ENCODE peak calls at places on chromosomes 12 and 14, in six cellular contexts. One of them, this sample, is unnamed.
A peak's percentile ranks its signal among the peaks of the same experiment; 100 is the strongest.

GRCh38 chr12:9509464-9510166 is 98.1 kb downstream of the KLRB1 start:
- DNase-seq in A549: no peak
- DNase-seq in GM12878: no peak
- DNase-seq in endothelial cell of umbilical vein: no peak
- DNase-seq in HepG2: no peak
- DNase-seq in K562: no peak
- DNase-seq in this sample: no peak

GRCh38 chr14:24960816-24961215 is 89.1 kb downstream of the STXBP6 start:
- DNase-seq in A549: no peak
- DNase-seq in HepG2: no peak
- DNase-seq in K562: no peak
- DNase-seq in GM12878: no peak
- DNase-seq in endothelial cell of umbilical vein: no peak
- DNase-seq in this sample: no peak

GRCh38 chr12:176321-177181 is 37.4 kb downstream of the SLC6A12 start:
- DNase-seq in endothelial cell of umbilical vein: no peak
- DNase-seq in K562: no peak
- DNase-seq in A549: peak; percentile 36
- DNase-seq in HepG2: peak; percentile 61
- DNase-seq in GM12878: no peak
- DNase-seq in this sample: peak; percentile 35

GRCh38 chr14:69355955-69356321 is 42.2 kb downstream of the ERH start:
- DNase-seq in A549: no peak
- DNase-seq in K562: no peak
- DNase-seq in GM12878: no peak
- DNase-seq in endothelial cell of umbilical vein: no peak
- DNase-seq in HepG2: no peak
- DNase-seq in this sample: no peak

GRCh38 chr12:63845726-63846125 is 1.2 kb downstream of the SRGAP1 start:
- DNase-seq in endothelial cell of umbilical vein: peak; percentile 56
- DNase-seq in GM12878: no peak
- DNase-seq in HepG2: peak; percentile 88
- DNase-seq in K562: no peak
- DNase-seq in A549: peak; percentile 54
- DNase-seq in this sample: no peak

GRCh38 chr14:59688224-59689170 is 111.9 kb upstream of the CCDC175 start:
- DNase-seq in GM12878: no peak
- DNase-seq in HepG2: peak; percentile 20
- DNase-seq in K562: peak; percentile 9
- DNase-seq in endothelial cell of umbilical vein: peak; percentile 44
- DNase-seq in A549: peak; percentile 52
- DNase-seq in this sample: peak; percentile 62

GRCh38 chr14:63727231-63727735 is 582 bp downstream of the SGPP1 start:
- DNase-seq in HepG2: no peak
- DNase-seq in GM12878: no peak
- DNase-seq in A549: peak; percentile 49
- DNase-seq in endothelial cell of umbilical vein: peak; percentile 51
- DNase-seq in K562: peak; percentile 5
- DNase-seq in this sample: no peak

GRCh38 chr14:95314609-95315008 is 5.1 kb downstream of the CLMN start:
- DNase-seq in A549: peak; percentile 43
- DNase-seq in HepG2: no peak
- DNase-seq in GM12878: peak; percentile 45
- DNase-seq in endothelial cell of umbilical vein: no peak
- DNase-seq in K562: no peak
- DNase-seq in this sample: peak; percentile 55

GRCh38 chr14:96997996-96998395 is 200.8 kb downstream of the VRK1 start:
- DNase-seq in A549: no peak
- DNase-seq in K562: no peak
- DNase-seq in HepG2: no peak
- DNase-seq in endothelial cell of umbilical vein: no peak
- DNase-seq in GM12878: no peak
- DNase-seq in this sample: no peak

GRCh38 chr12:54917001-54917488 is 62.7 kb downstream of the MUCL1 start:
- DNase-seq in A549: no peak
- DNase-seq in HepG2: no peak
- DNase-seq in K562: no peak
- DNase-seq in GM12878: no peak
- DNase-seq in endothelial cell of umbilical vein: no peak
- DNase-seq in this sample: no peak

GRCh38 chr14:99781091-99781490 is 12.1 kb upstream of the EML1 start:
- DNase-seq in K562: no peak
- DNase-seq in HepG2: no peak
- DNase-seq in endothelial cell of umbilical vein: no peak
- DNase-seq in GM12878: no peak
- DNase-seq in A549: no peak
- DNase-seq in this sample: no peak

GRCh38 chr14:63605041-63605532 is 36.6 kb downstream of the WDR89 start:
- DNase-seq in A549: no peak
- DNase-seq in endothelial cell of umbilical vein: no peak
- DNase-seq in K562: no peak
- DNase-seq in HepG2: no peak
- DNase-seq in GM12878: no peak
- DNase-seq in this sample: no peak

GRCh38 chr14:52458721-52459085 is 93.6 kb downstream of the TXNDC16 start:
- DNase-seq in HepG2: no peak
- DNase-seq in endothelial cell of umbilical vein: no peak
- DNase-seq in GM12878: no peak
- DNase-seq in A549: no peak
- DNase-seq in K562: no peak
- DNase-seq in this sample: no peak

GRCh38 chr12:132397152-132397933 is 68.0 kb upstream of the GALNT9 start:
- DNase-seq in HepG2: no peak
- DNase-seq in K562: no peak
- DNase-seq in GM12878: no peak
- DNase-seq in endothelial cell of umbilical vein: no peak
- DNase-seq in A549: no peak
- DNase-seq in this sample: no peak

GRCh38 chr12:121301876-121302275 is 5.4 kb upstream of the CAMKK2 start:
- DNase-seq in K562: no peak
- DNase-seq in A549: no peak
- DNase-seq in HepG2: no peak
- DNase-seq in endothelial cell of umbilical vein: no peak
- DNase-seq in GM12878: no peak
- DNase-seq in this sample: no peak

GRCh38 chr14:98093111-98093510 is 1178.9 kb downstream of the BCL11B start:
- DNase-seq in GM12878: no peak
- DNase-seq in A549: no peak
- DNase-seq in endothelial cell of umbilical vein: no peak
- DNase-seq in K562: no peak
- DNase-seq in HepG2: no peak
- DNase-seq in this sample: no peak

GRCh38 chr12:131140069-131140435 is 186.3 kb downstream of the ADGRD1 start:
- DNase-seq in GM12878: no peak
- DNase-seq in HepG2: no peak
- DNase-seq in K562: no peak
- DNase-seq in A549: no peak
- DNase-seq in endothelial cell of umbilical vein: no peak
- DNase-seq in this sample: no peak

GRCh38 chr12:26197832-26198231 is 2.5 kb downstream of the SSPN start:
- DNase-seq in HepG2: no peak
- DNase-seq in K562: no peak
- DNase-seq in A549: no peak
- DNase-seq in GM12878: no peak
- DNase-seq in endothelial cell of umbilical vein: no peak
- DNase-seq in this sample: no peak

GRCh38 chr14:101462726-101463565 is 98.3 kb upstream of the DIO3 start:
- DNase-seq in endothelial cell of umbilical vein: no peak
- DNase-seq in GM12878: no peak
- DNase-seq in HepG2: no peak
- DNase-seq in K562: no peak
- DNase-seq in A549: no peak
- DNase-seq in this sample: peak; percentile 46

GRCh38 chr14:94599656-94600004 is 12.6 kb upstream of the SERPINA3 start:
- DNase-seq in HepG2: no peak
- DNase-seq in A549: peak; percentile 81
- DNase-seq in K562: no peak
- DNase-seq in GM12878: no peak
- DNase-seq in endothelial cell of umbilical vein: no peak
- DNase-seq in this sample: no peak

GRCh38 chr12:78062781-78063180 is 232.1 kb downstream of the NAV3 start:
- DNase-seq in GM12878: no peak
- DNase-seq in endothelial cell of umbilical vein: peak; percentile 89
- DNase-seq in HepG2: peak; percentile 2
- DNase-seq in A549: peak; percentile 10
- DNase-seq in K562: no peak
- DNase-seq in this sample: no peak

GRCh38 chr14:96762650-96763049 is 34.5 kb upstream of the VRK1 start:
- DNase-seq in A549: peak; percentile 76
- DNase-seq in endothelial cell of umbilical vein: peak; percentile 77
- DNase-seq in K562: peak; percentile 91
- DNase-seq in GM12878: peak; percentile 65
- DNase-seq in HepG2: peak; percentile 67
- DNase-seq in this sample: peak; percentile 74

GRCh38 chr12:81759215-81759991 is at the start of gene PPFIA2:
- DNase-seq in A549: peak; percentile 6
- DNase-seq in HepG2: no peak
- DNase-seq in K562: no peak
- DNase-seq in endothelial cell of umbilical vein: no peak
- DNase-seq in GM12878: no peak
- DNase-seq in this sample: no peak

GRCh38 chr12:65511134-65511912 is 232.8 kb downstream of the MSRB3 start:
- DNase-seq in HepG2: no peak
- DNase-seq in GM12878: no peak
- DNase-seq in A549: no peak
- DNase-seq in K562: no peak
- DNase-seq in endothelial cell of umbilical vein: peak; percentile 14
- DNase-seq in this sample: no peak
- H3K4me3 ChIP-seq in HepG2: no peak overlapping the region
- H3K4me3 ChIP-seq in GM12878: no peak overlapping the region
- H3K4me3 ChIP-seq in A549: no peak overlapping the region
- H3K4me3 ChIP-seq in K562: no peak overlapping the region
- H3K4me3 ChIP-seq in endothelial cell of umbilical vein: no peak overlapping the region
- H3K4me3 ChIP-seq in this sample: no peak overlapping the region

DNA sequence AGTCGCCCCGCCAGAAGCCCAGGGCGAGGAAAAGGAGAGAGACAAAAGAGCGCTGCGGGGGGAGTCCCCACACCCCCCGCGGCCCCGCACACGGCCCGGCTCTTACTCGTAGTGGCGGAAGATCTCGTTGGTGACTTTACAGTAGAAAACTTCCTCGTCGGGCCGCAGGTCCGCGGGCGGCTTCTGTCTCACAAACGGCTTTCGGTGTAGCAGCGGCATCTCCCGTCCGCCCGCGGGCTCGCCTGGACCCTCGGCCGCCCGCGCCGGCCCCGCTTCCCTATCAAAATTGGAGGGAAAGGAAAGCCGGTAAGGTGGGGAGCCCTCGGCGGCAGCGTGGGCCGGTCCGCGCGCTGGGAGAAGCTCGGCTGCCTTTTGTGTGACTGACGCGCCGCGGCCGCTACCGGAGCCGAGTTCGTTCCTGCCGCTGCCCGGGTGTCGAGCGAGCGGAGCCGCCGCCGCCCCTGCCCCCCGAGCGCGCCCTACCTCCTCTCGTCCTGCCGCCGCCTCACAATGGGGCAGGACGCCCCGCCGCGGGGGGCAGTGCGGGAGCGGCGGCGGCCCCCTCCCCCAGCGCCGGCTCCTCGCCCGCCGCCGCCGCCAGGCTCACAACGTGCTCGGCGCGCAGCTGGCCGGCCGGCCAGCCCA is 652 bp downstream of the BAZ1A start:
- DNase-seq in endothelial cell of umbilical vein: peak; percentile 62
- DNase-seq in HepG2: peak; percentile 65
- DNase-seq in GM12878: no peak
- DNase-seq in A549: peak; percentile 68
- DNase-seq in K562: no peak
- DNase-seq in this sample: peak; percentile 74
- TF ChIP-seq CTCF in endothelial cell of umbilical vein: no peak
- TF ChIP-seq CTCF in HepG2: peak; percentile 48
- TF ChIP-seq CTCF in GM12878: no peak
- TF ChIP-seq CTCF in A549: no peak
- TF ChIP-seq CTCF in K562: no peak
- TF ChIP-seq CTCF in this sample: no peak

DNA sequence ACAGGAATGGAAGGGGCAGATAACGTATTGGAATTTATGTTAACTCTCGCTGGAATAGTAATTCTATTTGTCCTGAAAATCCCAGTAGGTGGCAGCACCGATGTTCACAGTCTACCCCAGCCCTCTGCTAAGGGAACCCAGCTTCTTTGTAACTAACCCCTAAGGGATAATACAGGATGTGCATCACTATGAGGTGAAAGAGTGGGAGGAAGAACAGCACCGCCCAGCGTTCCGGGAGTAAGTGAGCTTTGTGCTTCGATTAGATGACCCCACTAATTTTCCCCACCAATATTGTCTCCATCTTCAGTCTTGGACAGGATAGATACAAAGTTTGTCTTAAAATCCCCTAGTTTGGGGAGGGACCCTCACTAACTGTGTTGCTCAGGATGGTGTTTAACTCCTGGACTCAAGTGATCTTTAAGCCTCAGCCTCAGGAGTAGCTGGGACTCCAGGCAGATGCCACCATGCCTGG is 2.7 kb downstream of the SLC2A3 start:
- DNase-seq in endothelial cell of umbilical vein: peak; percentile 93
- DNase-seq in K562: peak; percentile 74
- DNase-seq in HepG2: peak; percentile 93
- DNase-seq in GM12878: peak; percentile 79
- DNase-seq in A549: peak; percentile 94
- DNase-seq in this sample: peak; percentile 95
- TF ChIP-seq MYC in endothelial cell of umbilical vein: no peak
- TF ChIP-seq MYC in K562: no peak
- TF ChIP-seq MYC in HepG2: no peak
- TF ChIP-seq MYC in GM12878: no peak
- TF ChIP-seq MYC in A549: no peak
- TF ChIP-seq MYC in this sample: peak; percentile 26

GRCh38 chr14:91242635-91243034 is 1.9 kb downstream of the GPR68 start:
- DNase-seq in A549: no peak
- DNase-seq in HepG2: no peak
- DNase-seq in GM12878: no peak
- DNase-seq in endothelial cell of umbilical vein: no peak
- DNase-seq in K562: no peak
- DNase-seq in this sample: no peak

GRCh38 chr14:91244501-91244901 is at the start of gene GPR68:
- DNase-seq in A549: no peak
- DNase-seq in HepG2: no peak
- DNase-seq in K562: no peak
- DNase-seq in endothelial cell of umbilical vein: no peak
- DNase-seq in GM12878: no peak
- DNase-seq in this sample: peak; percentile 75

GRCh38 chr14:91245029-91245428 is 525 bp upstream of the GPR68 start:
- DNase-seq in endothelial cell of umbilical vein: no peak
- DNase-seq in K562: no peak
- DNase-seq in A549: no peak
- DNase-seq in HepG2: no peak
- DNase-seq in GM12878: no peak
- DNase-seq in this sample: no peak

GRCh38 chr14:91241848-91242247 is 2.7 kb downstream of the GPR68 start:
- DNase-seq in GM12878: peak; percentile 77
- DNase-seq in A549: no peak
- DNase-seq in endothelial cell of umbilical vein: no peak
- DNase-seq in HepG2: no peak
- DNase-seq in K562: no peak
- DNase-seq in this sample: peak; percentile 84

GRCh38 chr14:91243098-91243483 is 1.4 kb downstream of the GPR68 start:
- DNase-seq in endothelial cell of umbilical vein: no peak
- DNase-seq in A549: no peak
- DNase-seq in GM12878: no peak
- DNase-seq in HepG2: no peak
- DNase-seq in K562: no peak
- DNase-seq in this sample: no peak
- H3K4me3 ChIP-seq in endothelial cell of umbilical vein: no peak overlapping the region
- H3K4me3 ChIP-seq in A549: no peak overlapping the region
- H3K4me3 ChIP-seq in GM12878: peak overlapping the region; percentile 62
- H3K4me3 ChIP-seq in HepG2: no peak overlapping the region
- H3K4me3 ChIP-seq in K562: no peak overlapping the region
- H3K4me3 ChIP-seq in this sample: peak overlapping the region; percentile 59

GRCh38 chr12:3200779-3201738 is 123.9 kb downstream of the TSPAN9 start:
- DNase-seq in K562: no peak
- DNase-seq in HepG2: no peak
- DNase-seq in GM12878: no peak
- DNase-seq in endothelial cell of umbilical vein: no peak
- DNase-seq in A549: no peak
- DNase-seq in this sample: no peak
- TF ChIP-seq CTCF in K562: no peak
- TF ChIP-seq CTCF in HepG2: no peak
- TF ChIP-seq CTCF in GM12878: no peak
- TF ChIP-seq CTCF in endothelial cell of umbilical vein: no peak
- TF ChIP-seq CTCF in A549: no peak
- TF ChIP-seq CTCF in this sample: no peak

This sample was measured in NB4.